ENCODE peak calls at places on chromosomes 13 and 19, in eight cellular contexts. A is astrocyte of the cerebellum; X is fibroblast of pulmonary artery; G is thoracic aorta; O is cardiac fibroblast; E is pancreas; W is CD8-positive, alpha-beta T cell; B is esophagus muscularis mucosa. R is an unnamed sample.
A peak's percentile ranks its signal among the peaks of the same experiment; 100 is the strongest.

GRCh38 chr19:7926727-7927604 is 1.0 kb upstream of the CTXN1 start:
- DNase-seq in B (no peak), O (no peak), G (no peak), A (no peak), X (no peak), E (no peak), W (no peak), R (no peak)

GRCh38 chr19:57587529-57587928 is 3.6 kb downstream of the ZIK1 start:
- DNase-seq in A (no peak), B (no peak), W (no peak), X (peak; percentile 24), E (no peak), O (peak; percentile 93), G (no peak), R (peak; percentile 73)

GRCh38 chr19:32876919-32877285 is 7.3 kb upstream of the SLC7A9 start:
- DNase-seq in B (no peak), O (peak; percentile 9), X (peak; percentile 13), A (peak; percentile 29), G (no peak), E (no peak), W (no peak), R (peak; percentile 53)

GRCh38 chr13:72221276-72221962 is 354.4 kb upstream of the DACH1 start:
- DNase-seq in A (no peak), B (no peak), G (no peak), O (peak; percentile 9), W (no peak), X (peak; percentile 7), E (peak; percentile 62), R (no peak)

GRCh38 chr13:111630411-111630810 is 310.0 kb downstream of the TEX29 start:
- DNase-seq in X (no peak), G (no peak), W (no peak), B (no peak), O (no peak), E (no peak), A (no peak), R (no peak)

GRCh38 chr13:33556828-33557227 is 261.1 kb upstream of the RFC3 start:
- DNase-seq in B (no peak), A (no peak), X (no peak), W (no peak), E (no peak), G (no peak), O (no peak), R (no peak)

GRCh38 chr13:96172066-96172465 is 82.2 kb downstream of the HS6ST3 start:
- DNase-seq in B (no peak), A (no peak), X (peak; percentile 1), W (no peak), E (no peak), G (no peak), O (no peak), R (no peak)

GRCh38 chr19:55485439-55486011 is 537 bp downstream of the NAT14 start:
- DNase-seq in G (no peak), O (no peak), B (no peak), E (peak; percentile 54), A (no peak), X (no peak), W (no peak), R (no peak)

GRCh38 chr19:40365613-40366401 is 17.3 kb downstream of the PLD3 start:
- DNase-seq in B (no peak), E (peak; percentile 75), W (peak; percentile 17), O (peak; percentile 42), G (no peak), A (peak; percentile 16), X (peak; percentile 77), R (no peak)

GRCh38 chr13:42892760-42893159 is 99.3 kb downstream of the EPSTI1 start:
- DNase-seq in W (no peak), O (peak; percentile 89), X (peak; percentile 81), A (no peak), E (no peak), G (no peak), B (no peak), R (no peak)

GRCh38 chr19:55300821-55301458 is 17.1 kb downstream of the BRSK1 start:
- DNase-seq in A (no peak), B (no peak), O (no peak), E (no peak), W (no peak), X (no peak), G (no peak), R (no peak)

GRCh38 chr13:29654807-29655547 is 59.5 kb upstream of the SLC7A1 start:
- DNase-seq in W (no peak), A (peak; percentile 18), G (no peak), E (no peak), X (peak; percentile 17), B (no peak), O (peak; percentile 67), R (peak; percentile 63)

GRCh38 chr19:43667524-43668405 is 2.2 kb downstream of the PLAUR start:
- DNase-seq in X (no peak), G (no peak), O (no peak), B (no peak), E (peak; percentile 95), A (no peak), W (no peak), R (no peak)

GRCh38 chr13:51745236-51745635 is 58.7 kb downstream of the DHRS12 start:
- DNase-seq in G (no peak), W (no peak), A (no peak), X (no peak), E (no peak), B (peak; percentile 31), O (no peak), R (no peak)

GRCh38 chr13:74695021-74695800 is 561.0 kb upstream of the KLF12 start:
- DNase-seq in B (no peak), W (no peak), E (no peak), A (no peak), X (no peak), G (no peak), O (peak; percentile 34), R (no peak)

GRCh38 chr19:8113017-8113416 is 36.4 kb downstream of the FBN3 start:
- DNase-seq in G (no peak), W (no peak), A (no peak), B (no peak), E (no peak), X (no peak), O (no peak), R (no peak)

GRCh38 chr13:66618702-66619101 is 611.4 kb downstream of the PCDH9 start:
- DNase-seq in O (peak; percentile 64), X (peak; percentile 73), A (peak; percentile 22), E (no peak), G (no peak), B (no peak), W (no peak), R (peak; percentile 4)
- TF ChIP-seq CTCF in O (peak; percentile 51), X (peak; percentile 65), A (peak; percentile 39), E (peak; percentile 11), G (no peak), B (peak; percentile 14), W (no peak), R (peak; percentile 34)

GRCh38 chr19:15779756-15780476 is 7.5 kb upstream of the OR10H5 start:
- DNase-seq in B (peak; percentile 90), W (no peak), A (no peak), X (peak; percentile 13), E (peak; percentile 74), O (peak; percentile 3), G (peak; percentile 21), R (no peak)

GRCh38 chr19:15776991-15777787 is 10.3 kb upstream of the OR10H5 start:
- DNase-seq in W (no peak), E (no peak), O (no peak), A (no peak), G (no peak), B (peak; percentile 68), X (no peak), R (no peak)

GRCh38 chr19:15782211-15782610 is 5.2 kb upstream of the OR10H5 start:
- DNase-seq in B (no peak), A (no peak), E (no peak), W (no peak), X (no peak), G (no peak), O (no peak), R (no peak)

GRCh38 chr19:15781659-15782058 is 5.8 kb upstream of the OR10H5 start:
- DNase-seq in W (no peak), O (no peak), B (no peak), E (no peak), X (no peak), A (no peak), G (no peak), R (no peak)

DNA sequence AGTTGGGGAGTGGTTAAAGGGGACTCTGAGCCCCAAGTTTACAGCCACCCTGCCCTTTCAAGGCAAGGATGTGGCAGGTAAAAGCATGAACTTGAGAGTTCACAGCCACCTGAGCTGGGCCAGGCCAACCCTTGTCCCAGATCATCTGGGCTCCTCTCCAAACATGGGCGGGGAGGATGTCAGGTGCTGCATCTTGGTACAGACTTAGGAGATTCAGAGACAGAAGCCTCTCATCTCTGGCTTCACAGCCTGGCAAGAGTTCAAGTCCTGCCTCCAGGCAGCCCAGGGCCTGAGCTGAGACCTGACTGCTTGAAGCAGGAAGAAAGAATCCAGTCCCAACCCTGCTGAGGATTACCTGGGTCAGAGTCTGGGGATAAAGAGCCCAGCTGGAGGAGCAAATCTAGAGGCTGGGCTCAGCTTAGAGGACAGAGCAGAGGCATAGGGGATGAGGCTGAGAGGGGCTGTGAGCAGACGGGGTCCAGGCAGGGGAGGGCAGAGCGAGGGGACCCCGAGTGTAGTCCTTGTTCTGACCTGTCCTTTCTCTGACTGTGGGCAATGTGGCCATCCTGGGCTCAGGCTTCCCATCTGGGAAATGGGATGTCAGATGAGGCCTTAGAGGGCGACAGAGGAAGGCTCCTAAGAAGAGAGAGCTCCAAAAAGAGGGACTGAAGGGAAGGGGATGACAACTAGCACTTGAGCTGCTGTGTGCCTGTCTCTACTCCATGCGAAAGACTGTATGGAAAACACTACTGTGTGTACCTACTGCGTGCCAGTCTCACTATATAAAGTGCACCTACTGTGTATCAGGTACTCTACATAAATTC is 6.7 kb upstream of the OR10H5 start:
- DNase-seq in B (peak; percentile 60), G (no peak), X (no peak), E (no peak), O (no peak), W (no peak), A (no peak), R (no peak)
- TF ChIP-seq CTCF in B (no peak), G (no peak), X (no peak), E (no peak), O (no peak), W (no peak), A (no peak), R (no peak)

DNA sequence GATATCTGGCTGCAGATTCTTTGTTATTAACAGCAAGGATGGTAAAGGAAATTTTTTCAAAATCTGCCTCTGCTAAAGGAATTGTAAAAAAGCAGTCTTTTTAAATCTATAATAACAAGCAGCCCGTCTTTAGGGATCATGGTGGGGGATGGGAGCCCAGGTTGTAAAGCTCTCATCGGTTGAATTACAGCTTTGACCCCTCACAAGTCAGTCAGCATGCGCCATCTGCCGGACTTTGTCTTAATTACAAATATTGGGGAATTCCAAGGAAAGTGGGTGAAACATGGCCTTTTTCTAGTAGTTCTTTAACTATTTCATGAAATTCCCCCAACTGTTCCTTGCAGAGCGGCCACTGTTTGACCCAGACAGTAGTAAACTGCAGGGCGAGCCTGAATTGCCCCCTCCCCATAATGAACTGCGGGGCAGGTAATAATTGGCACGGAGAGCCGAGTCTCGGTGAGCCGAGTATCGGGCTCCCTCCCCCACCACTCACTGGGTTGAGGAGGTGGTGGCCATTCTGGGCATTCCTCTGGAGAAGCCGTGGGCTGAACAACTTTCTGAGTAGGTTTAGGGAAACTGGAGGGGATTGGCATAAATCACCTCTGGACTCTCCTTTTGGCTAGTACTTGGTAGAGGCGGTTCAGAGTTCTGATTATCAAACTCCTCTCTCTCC is 11.6 kb downstream of the ZNF578 start:
- DNase-seq in X (no peak), A (no peak), W (no peak), G (no peak), E (no peak), B (no peak), O (no peak), R (no peak)
- TF ChIP-seq CTCF in X (no peak), A (no peak), W (no peak), G (no peak), E (no peak), B (no peak), O (no peak), R (no peak)

GRCh38 chr19:50465986-50466771 is 10.1 kb upstream of the EMC10 start:
- DNase-seq in A (no peak), E (no peak), W (no peak), O (no peak), B (no peak), X (no peak), G (no peak), R (no peak)
- TF ChIP-seq CTCF in A (peak; percentile 22), E (no peak), W (no peak), O (peak; percentile 24), B (no peak), X (peak; percentile 16), G (no peak), R (peak; percentile 40)

R was measured in AG04449.